ENCODE peak calls at places on chromosomes 11 and 22, in seven cellular contexts. One of them, this sample, is unnamed.

GRCh38 chr22:25054943-25055511 is 102.5 kb downstream of the KIAA1671 start:
- DNase-seq in EL: no peak
- DNase-seq in H54: no peak
- DNase-seq in naive thymus-derived CD4-positive, alpha-beta T cell: no peak
- DNase-seq in stimulated activated CD8-positive, alpha-beta memory T cell treated with anti-CD3 and anti-CD28 coated beads, Interleukin-4, amount 100 ng/mL, for 48 hours: peak
- DNase-seq in neural progenitor cell: no peak
- DNase-seq in activated CD8-positive, alpha-beta memory T cell treated with anti-CD3 and anti-CD28 coated beads for 24 hours: peak
- DNase-seq in this sample: no peak

GRCh38 chr11:95256204-95256819 is 25.3 kb upstream of the SESN3 start:
- DNase-seq in EL: no peak
- DNase-seq in neural progenitor cell: no peak
- DNase-seq in naive thymus-derived CD4-positive, alpha-beta T cell: no peak
- DNase-seq in activated CD8-positive, alpha-beta memory T cell treated with anti-CD3 and anti-CD28 coated beads for 24 hours: no peak
- DNase-seq in H54: no peak
- DNase-seq in stimulated activated CD8-positive, alpha-beta memory T cell treated with anti-CD3 and anti-CD28 coated beads, Interleukin-4, amount 100 ng/mL, for 48 hours: no peak
- DNase-seq in this sample: no peak

GRCh38 chr11:43222215-43222614 is 89.6 kb upstream of the API5 start:
- DNase-seq in neural progenitor cell: no peak
- DNase-seq in activated CD8-positive, alpha-beta memory T cell treated with anti-CD3 and anti-CD28 coated beads for 24 hours: no peak
- DNase-seq in H54: peak
- DNase-seq in EL: no peak
- DNase-seq in naive thymus-derived CD4-positive, alpha-beta T cell: no peak
- DNase-seq in stimulated activated CD8-positive, alpha-beta memory T cell treated with anti-CD3 and anti-CD28 coated beads, Interleukin-4, amount 100 ng/mL, for 48 hours: no peak
- DNase-seq in this sample: no peak

GRCh38 chr22:12601870-12602779 is 2925.9 kb upstream of the OR11H1 start:
- DNase-seq in stimulated activated CD8-positive, alpha-beta memory T cell treated with anti-CD3 and anti-CD28 coated beads, Interleukin-4, amount 100 ng/mL, for 48 hours: no peak
- DNase-seq in EL: no peak
- DNase-seq in neural progenitor cell: no peak
- DNase-seq in activated CD8-positive, alpha-beta memory T cell treated with anti-CD3 and anti-CD28 coated beads for 24 hours: no peak
- DNase-seq in H54: no peak
- DNase-seq in naive thymus-derived CD4-positive, alpha-beta T cell: peak
- DNase-seq in this sample: peak

GRCh38 chr22:27573992-27574391 is 227.6 kb downstream of the MN1 start:
- DNase-seq in stimulated activated CD8-positive, alpha-beta memory T cell treated with anti-CD3 and anti-CD28 coated beads, Interleukin-4, amount 100 ng/mL, for 48 hours: no peak
- DNase-seq in activated CD8-positive, alpha-beta memory T cell treated with anti-CD3 and anti-CD28 coated beads for 24 hours: no peak
- DNase-seq in naive thymus-derived CD4-positive, alpha-beta T cell: no peak
- DNase-seq in EL: no peak
- DNase-seq in H54: no peak
- DNase-seq in neural progenitor cell: no peak
- DNase-seq in this sample: no peak

GRCh38 chr22:19799322-19800190 is 39.0 kb downstream of the TBX1 start:
- DNase-seq in EL: peak
- DNase-seq in stimulated activated CD8-positive, alpha-beta memory T cell treated with anti-CD3 and anti-CD28 coated beads, Interleukin-4, amount 100 ng/mL, for 48 hours: no peak
- DNase-seq in activated CD8-positive, alpha-beta memory T cell treated with anti-CD3 and anti-CD28 coated beads for 24 hours: no peak
- DNase-seq in neural progenitor cell: no peak
- DNase-seq in naive thymus-derived CD4-positive, alpha-beta T cell: no peak
- DNase-seq in H54: peak
- DNase-seq in this sample: no peak

GRCh38 chr11:28043930-28044709 is 63.8 kb downstream of the KIF18A start:
- DNase-seq in EL: no peak
- DNase-seq in naive thymus-derived CD4-positive, alpha-beta T cell: no peak
- DNase-seq in stimulated activated CD8-positive, alpha-beta memory T cell treated with anti-CD3 and anti-CD28 coated beads, Interleukin-4, amount 100 ng/mL, for 48 hours: no peak
- DNase-seq in H54: no peak
- DNase-seq in neural progenitor cell: no peak
- DNase-seq in activated CD8-positive, alpha-beta memory T cell treated with anti-CD3 and anti-CD28 coated beads for 24 hours: no peak
- DNase-seq in this sample: no peak

GRCh38 chr11:6297831-6298230 is 22.5 kb downstream of the CAVIN3 start:
- DNase-seq in neural progenitor cell: no peak
- DNase-seq in stimulated activated CD8-positive, alpha-beta memory T cell treated with anti-CD3 and anti-CD28 coated beads, Interleukin-4, amount 100 ng/mL, for 48 hours: no peak
- DNase-seq in H54: no peak
- DNase-seq in EL: peak
- DNase-seq in naive thymus-derived CD4-positive, alpha-beta T cell: no peak
- DNase-seq in activated CD8-positive, alpha-beta memory T cell treated with anti-CD3 and anti-CD28 coated beads for 24 hours: no peak
- DNase-seq in this sample: no peak

GRCh38 chr22:36155702-36156101 is 4.9 kb downstream of the APOL3 start:
- DNase-seq in naive thymus-derived CD4-positive, alpha-beta T cell: no peak
- DNase-seq in H54: no peak
- DNase-seq in stimulated activated CD8-positive, alpha-beta memory T cell treated with anti-CD3 and anti-CD28 coated beads, Interleukin-4, amount 100 ng/mL, for 48 hours: no peak
- DNase-seq in neural progenitor cell: no peak
- DNase-seq in EL: no peak
- DNase-seq in activated CD8-positive, alpha-beta memory T cell treated with anti-CD3 and anti-CD28 coated beads for 24 hours: peak
- DNase-seq in this sample: no peak

GRCh38 chr22:42688241-42688913 is 32.3 kb downstream of the A4GALT start:
- DNase-seq in activated CD8-positive, alpha-beta memory T cell treated with anti-CD3 and anti-CD28 coated beads for 24 hours: no peak
- DNase-seq in stimulated activated CD8-positive, alpha-beta memory T cell treated with anti-CD3 and anti-CD28 coated beads, Interleukin-4, amount 100 ng/mL, for 48 hours: no peak
- DNase-seq in naive thymus-derived CD4-positive, alpha-beta T cell: no peak
- DNase-seq in neural progenitor cell: peak
- DNase-seq in EL: peak
- DNase-seq in H54: peak
- DNase-seq in this sample: peak

GRCh38 chr11:2481253-2481652 is 36.4 kb downstream of the KCNQ1 start:
- DNase-seq in H54: no peak
- DNase-seq in activated CD8-positive, alpha-beta memory T cell treated with anti-CD3 and anti-CD28 coated beads for 24 hours: no peak
- DNase-seq in stimulated activated CD8-positive, alpha-beta memory T cell treated with anti-CD3 and anti-CD28 coated beads, Interleukin-4, amount 100 ng/mL, for 48 hours: no peak
- DNase-seq in neural progenitor cell: no peak
- DNase-seq in naive thymus-derived CD4-positive, alpha-beta T cell: no peak
- DNase-seq in EL: no peak
- DNase-seq in this sample: no peak

GRCh38 chr11:44002191-44003093 is 45.3 kb upstream of the ACCSL start:
- DNase-seq in H54: no peak
- DNase-seq in stimulated activated CD8-positive, alpha-beta memory T cell treated with anti-CD3 and anti-CD28 coated beads, Interleukin-4, amount 100 ng/mL, for 48 hours: peak
- DNase-seq in neural progenitor cell: no peak
- DNase-seq in naive thymus-derived CD4-positive, alpha-beta T cell: no peak
- DNase-seq in EL: no peak
- DNase-seq in activated CD8-positive, alpha-beta memory T cell treated with anti-CD3 and anti-CD28 coated beads for 24 hours: peak
- DNase-seq in this sample: peak

GRCh38 chr11:122138759-122139594 is 23.0 kb upstream of the BLID start:
- DNase-seq in neural progenitor cell: no peak
- DNase-seq in EL: peak
- DNase-seq in activated CD8-positive, alpha-beta memory T cell treated with anti-CD3 and anti-CD28 coated beads for 24 hours: no peak
- DNase-seq in H54: no peak
- DNase-seq in naive thymus-derived CD4-positive, alpha-beta T cell: no peak
- DNase-seq in stimulated activated CD8-positive, alpha-beta memory T cell treated with anti-CD3 and anti-CD28 coated beads, Interleukin-4, amount 100 ng/mL, for 48 hours: no peak
- DNase-seq in this sample: no peak

GRCh38 chr11:10762913-10763421 is 11.9 kb downstream of the CTR9 start:
- DNase-seq in EL: no peak
- DNase-seq in H54: no peak
- DNase-seq in naive thymus-derived CD4-positive, alpha-beta T cell: no peak
- DNase-seq in stimulated activated CD8-positive, alpha-beta memory T cell treated with anti-CD3 and anti-CD28 coated beads, Interleukin-4, amount 100 ng/mL, for 48 hours: no peak
- DNase-seq in activated CD8-positive, alpha-beta memory T cell treated with anti-CD3 and anti-CD28 coated beads for 24 hours: no peak
- DNase-seq in neural progenitor cell: no peak
- DNase-seq in this sample: no peak

GRCh38 chr11:2846056-2846455 is 39.5 kb downstream of the CDKN1C start:
- DNase-seq in EL: no peak
- DNase-seq in activated CD8-positive, alpha-beta memory T cell treated with anti-CD3 and anti-CD28 coated beads for 24 hours: no peak
- DNase-seq in H54: peak
- DNase-seq in naive thymus-derived CD4-positive, alpha-beta T cell: no peak
- DNase-seq in stimulated activated CD8-positive, alpha-beta memory T cell treated with anti-CD3 and anti-CD28 coated beads, Interleukin-4, amount 100 ng/mL, for 48 hours: no peak
- DNase-seq in neural progenitor cell: no peak
- DNase-seq in this sample: no peak

GRCh38 chr22:48824673-48825651 is 1002.7 kb downstream of the BRD1 start:
- DNase-seq in H54: no peak
- DNase-seq in activated CD8-positive, alpha-beta memory T cell treated with anti-CD3 and anti-CD28 coated beads for 24 hours: no peak
- DNase-seq in stimulated activated CD8-positive, alpha-beta memory T cell treated with anti-CD3 and anti-CD28 coated beads, Interleukin-4, amount 100 ng/mL, for 48 hours: peak
- DNase-seq in neural progenitor cell: no peak
- DNase-seq in naive thymus-derived CD4-positive, alpha-beta T cell: no peak
- DNase-seq in EL: no peak
- DNase-seq in this sample: no peak

GRCh38 chr11:32462296-32462695 is 27.0 kb upstream of the WT1 start:
- DNase-seq in neural progenitor cell: no peak
- DNase-seq in naive thymus-derived CD4-positive, alpha-beta T cell: no peak
- DNase-seq in stimulated activated CD8-positive, alpha-beta memory T cell treated with anti-CD3 and anti-CD28 coated beads, Interleukin-4, amount 100 ng/mL, for 48 hours: no peak
- DNase-seq in H54: no peak
- DNase-seq in EL: no peak
- DNase-seq in activated CD8-positive, alpha-beta memory T cell treated with anti-CD3 and anti-CD28 coated beads for 24 hours: no peak
- DNase-seq in this sample: no peak

GRCh38 chr11:119493712-119494111 is 70.7 kb upstream of the THY1 start:
- DNase-seq in activated CD8-positive, alpha-beta memory T cell treated with anti-CD3 and anti-CD28 coated beads for 24 hours: no peak
- DNase-seq in EL: peak
- DNase-seq in H54: no peak
- DNase-seq in stimulated activated CD8-positive, alpha-beta memory T cell treated with anti-CD3 and anti-CD28 coated beads, Interleukin-4, amount 100 ng/mL, for 48 hours: peak
- DNase-seq in naive thymus-derived CD4-positive, alpha-beta T cell: no peak
- DNase-seq in neural progenitor cell: peak
- DNase-seq in this sample: peak

GRCh38 chr11:35909866-35910265 is 34.0 kb upstream of the LDLRAD3 start:
- DNase-seq in activated CD8-positive, alpha-beta memory T cell treated with anti-CD3 and anti-CD28 coated beads for 24 hours: no peak
- DNase-seq in stimulated activated CD8-positive, alpha-beta memory T cell treated with anti-CD3 and anti-CD28 coated beads, Interleukin-4, amount 100 ng/mL, for 48 hours: no peak
- DNase-seq in H54: no peak
- DNase-seq in neural progenitor cell: no peak
- DNase-seq in naive thymus-derived CD4-positive, alpha-beta T cell: no peak
- DNase-seq in EL: no peak
- DNase-seq in this sample: no peak

GRCh38 chr11:84532364-84532763 is 1094.8 kb downstream of the DLG2 start:
- DNase-seq in neural progenitor cell: no peak
- DNase-seq in stimulated activated CD8-positive, alpha-beta memory T cell treated with anti-CD3 and anti-CD28 coated beads, Interleukin-4, amount 100 ng/mL, for 48 hours: no peak
- DNase-seq in activated CD8-positive, alpha-beta memory T cell treated with anti-CD3 and anti-CD28 coated beads for 24 hours: no peak
- DNase-seq in EL: no peak
- DNase-seq in H54: no peak
- DNase-seq in naive thymus-derived CD4-positive, alpha-beta T cell: no peak
- DNase-seq in this sample: no peak

GRCh38 chr11:870127-870413 is 27.4 kb downstream of the TSPAN4 start:
- DNase-seq in naive thymus-derived CD4-positive, alpha-beta T cell: no peak
- DNase-seq in neural progenitor cell: no peak
- DNase-seq in stimulated activated CD8-positive, alpha-beta memory T cell treated with anti-CD3 and anti-CD28 coated beads, Interleukin-4, amount 100 ng/mL, for 48 hours: no peak
- DNase-seq in EL: no peak
- DNase-seq in activated CD8-positive, alpha-beta memory T cell treated with anti-CD3 and anti-CD28 coated beads for 24 hours: no peak
- DNase-seq in H54: no peak
- DNase-seq in this sample: no peak

GRCh38 chr22:30566125-30566524 is 8.3 kb downstream of the GAL3ST1 start:
- DNase-seq in stimulated activated CD8-positive, alpha-beta memory T cell treated with anti-CD3 and anti-CD28 coated beads, Interleukin-4, amount 100 ng/mL, for 48 hours: no peak
- DNase-seq in neural progenitor cell: no peak
- DNase-seq in activated CD8-positive, alpha-beta memory T cell treated with anti-CD3 and anti-CD28 coated beads for 24 hours: no peak
- DNase-seq in naive thymus-derived CD4-positive, alpha-beta T cell: no peak
- DNase-seq in EL: no peak
- DNase-seq in H54: no peak
- DNase-seq in this sample: no peak